ENCODE peak calls at places on chromosomes 6 and 20, in ten cellular contexts. F is heart left ventricle, W is endothelial cell of umbilical vein, T is esophagus squamous epithelium, K is breast epithelium, X is tibial nerve, M is prostate gland, O is uterus, P is transverse colon, I is A549. E is an unnamed sample.

GRCh38 chr6:106134906-106135634 is 48.9 kb downstream of the PRDM1 start:
- DNase-seq in O (no peak), X (no peak), W (no peak), P (peak), M (no peak), F (no peak), T (no peak), K (no peak), I (peak), E (no peak)

GRCh38 chr6:2434116-2434515 is 188.7 kb upstream of the GMDS start:
- DNase-seq in W (no peak), T (no peak), O (no peak), X (no peak), F (no peak), P (no peak), I (no peak), M (no peak), K (peak), E (no peak)

GRCh38 chr6:29745386-29745785 is 22.2 kb downstream of the HLA-F start:
- DNase-seq in O (no peak), T (no peak), X (no peak), I (no peak), F (no peak), P (no peak), K (no peak), M (no peak), W (no peak), E (no peak)

GRCh38 chr6:51472745-51473483 is 614.5 kb downstream of the PKHD1 start:
- DNase-seq in X (no peak), W (no peak), F (no peak), O (no peak), P (no peak), M (peak), T (no peak), I (no peak), K (no peak), E (no peak)

GRCh38 chr20:35791823-35792222 is 20.0 kb downstream of the PHF20 start:
- DNase-seq in X (no peak), W (no peak), F (no peak), I (no peak), O (no peak), M (no peak), P (no peak), T (no peak), K (no peak), E (no peak)

GRCh38 chr6:63813531-63813930 is 177.9 kb downstream of the PHF3 start:
- DNase-seq in K (no peak), F (no peak), O (no peak), M (no peak), X (no peak), I (no peak), T (no peak), P (no peak), W (no peak), E (no peak)

GRCh38 chr20:57598060-57598459 is 22.2 kb downstream of the ZBP1 start:
- DNase-seq in M (no peak), X (no peak), W (no peak), P (no peak), F (no peak), T (no peak), O (no peak), K (no peak), I (no peak), E (no peak)

GRCh38 chr20:39829713-39830112 is 859.3 kb downstream of the MAFB start:
- DNase-seq in P (no peak), I (no peak), T (no peak), W (no peak), K (no peak), M (no peak), O (no peak), F (no peak), X (no peak), E (peak)

GRCh38 chr6:143578054-143578453 is 66.5 kb upstream of the FUCA2 start:
- DNase-seq in I (no peak), T (no peak), K (no peak), O (no peak), P (no peak), F (no peak), W (no peak), M (no peak), X (no peak), E (no peak)

GRCh38 chr6:56657364-56657763 is 14.7 kb upstream of the DST start:
- DNase-seq in W (no peak), X (no peak), O (no peak), P (no peak), F (no peak), I (no peak), K (no peak), M (no peak), T (no peak), E (no peak)

GRCh38 chr6:43509984-43510826 is at the start of gene LRRC73:
- DNase-seq in T (peak), K (peak), P (peak), W (peak), X (peak), I (peak), O (peak), F (peak), M (peak), E (peak)

GRCh38 chr20:48635791-48636267 is 192.0 kb downstream of the PREX1 start:
- DNase-seq in I (peak), X (no peak), M (no peak), K (no peak), F (peak), O (no peak), T (no peak), W (peak), P (no peak), E (peak)

GRCh38 chr20:49989234-49990065 is 6.7 kb downstream of the SNAI1 start:
- DNase-seq in W (peak), O (peak), I (no peak), P (peak), M (no peak), F (peak), T (no peak), K (no peak), X (peak), E (no peak)

GRCh38 chr6:148251286-148251685 is 91.4 kb upstream of the SASH1 start:
- DNase-seq in W (peak), F (no peak), M (no peak), I (no peak), T (no peak), O (no peak), X (no peak), K (no peak), P (no peak), E (no peak)

GRCh38 chr6:31356946-31357466 is at the start of gene HLA-B:
- DNase-seq in O (peak), M (peak), F (peak), K (peak), X (peak), T (peak), W (peak), P (peak), I (peak), E (peak)

GRCh38 chr6:30670760-30671527 is 1.9 kb downstream of the DHX16 start:
- DNase-seq in W (no peak), K (no peak), I (no peak), O (no peak), P (no peak), F (no peak), T (no peak), M (no peak), X (no peak), E (no peak)

GRCh38 chr20:5070570-5070969 is 49.2 kb downstream of the PCNA start:
- DNase-seq in O (no peak), X (no peak), W (no peak), P (no peak), M (no peak), K (no peak), T (no peak), F (no peak), I (no peak), E (no peak)

DNA sequence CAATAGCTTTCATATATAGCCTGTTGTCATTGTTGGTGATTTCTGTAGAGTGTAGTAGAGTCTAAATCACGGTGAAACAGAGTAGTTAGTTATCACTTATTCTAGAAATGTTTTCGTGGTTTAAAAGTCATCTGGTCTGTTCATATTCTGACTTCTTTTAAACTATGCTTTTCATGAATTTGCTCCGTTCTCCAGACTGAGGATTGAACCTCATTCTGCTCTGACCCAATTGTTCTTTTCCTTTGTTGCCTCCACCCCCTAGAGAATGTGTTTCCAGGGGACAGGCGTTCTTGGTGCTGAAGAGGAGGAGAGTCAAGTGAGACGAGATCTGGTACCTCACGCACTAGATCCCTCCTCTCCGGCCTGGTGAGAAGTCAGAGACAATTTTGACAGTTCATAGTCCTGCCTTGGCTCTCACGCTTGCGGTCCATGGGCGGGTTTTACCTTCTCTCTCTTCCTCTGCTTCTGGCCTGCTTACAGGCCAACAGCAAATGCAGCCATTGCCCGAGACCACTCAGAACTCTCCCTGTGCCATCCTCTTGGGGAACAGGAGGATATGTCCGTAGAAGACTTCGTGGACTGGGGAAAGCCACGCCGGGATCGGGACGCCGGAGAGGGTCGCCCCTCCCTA is 609 bp upstream of the ZNF292 start:
- DNase-seq in F (no peak), X (no peak), W (no peak), O (no peak), P (no peak), M (no peak), T (no peak), K (no peak), I (peak), E (peak)
- TF ChIP-seq POLR2A in F (no peak), X (no peak), W (no peak), O (no peak), P (no peak), M (no peak), T (no peak), K (no peak), I (peak), E (peak)

DNA sequence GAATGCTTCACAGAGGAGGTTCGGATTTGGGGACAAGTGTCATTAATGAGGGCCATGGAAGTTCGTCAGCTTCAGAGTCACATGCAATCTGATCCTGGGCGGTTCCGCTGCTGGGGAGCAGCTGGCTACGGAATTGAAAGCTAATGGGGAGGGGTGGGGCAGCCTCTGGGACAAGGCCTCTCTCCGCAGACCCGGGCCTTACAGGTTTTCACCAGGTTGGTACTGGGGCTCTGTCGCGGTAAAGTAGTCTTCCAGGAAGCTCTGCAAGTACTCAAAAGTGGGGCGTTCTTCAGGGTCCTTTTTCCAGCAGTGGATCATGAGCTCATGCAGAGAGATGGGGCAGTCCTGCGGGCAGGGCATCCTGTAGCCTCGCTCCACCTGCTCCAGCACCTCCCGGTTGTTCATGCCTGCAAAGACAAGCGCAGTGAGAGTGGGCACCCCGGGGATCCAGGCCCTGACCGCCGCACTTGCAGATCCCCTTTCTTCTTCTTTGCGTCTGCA is 55.9 kb upstream of the TRAF3IP2 start:
- DNase-seq in F (no peak), T (no peak), P (peak), I (no peak), O (no peak), W (no peak), M (peak), K (no peak), X (no peak), E (no peak)
- TF ChIP-seq POLR2A in F (no peak), T (no peak), P (no peak), I (no peak), O (no peak), W (no peak), M (no peak), K (no peak), X (no peak), E (no peak)

GRCh38 chr6:16146527-16146955 is 17.7 kb downstream of the MYLIP start:
- DNase-seq in I (no peak), O (no peak), M (peak), P (no peak), W (peak), T (no peak), K (no peak), F (no peak), X (no peak), E (no peak)

GRCh38 chr6:16146028-16146427 is 17.1 kb downstream of the MYLIP start:
- DNase-seq in M (no peak), F (no peak), K (no peak), O (no peak), P (no peak), W (peak), X (no peak), T (no peak), I (no peak), E (no peak)

GRCh38 chr6:16150098-16150497 is 21.2 kb downstream of the MYLIP start:
- DNase-seq in M (no peak), W (no peak), F (no peak), P (no peak), O (no peak), T (no peak), I (no peak), X (no peak), K (no peak), E (no peak)

GRCh38 chr6:16148498-16148897 is 19.6 kb downstream of the MYLIP start:
- DNase-seq in K (no peak), O (no peak), W (no peak), M (no peak), T (no peak), F (no peak), I (no peak), P (peak), X (no peak), E (no peak)

DNA sequence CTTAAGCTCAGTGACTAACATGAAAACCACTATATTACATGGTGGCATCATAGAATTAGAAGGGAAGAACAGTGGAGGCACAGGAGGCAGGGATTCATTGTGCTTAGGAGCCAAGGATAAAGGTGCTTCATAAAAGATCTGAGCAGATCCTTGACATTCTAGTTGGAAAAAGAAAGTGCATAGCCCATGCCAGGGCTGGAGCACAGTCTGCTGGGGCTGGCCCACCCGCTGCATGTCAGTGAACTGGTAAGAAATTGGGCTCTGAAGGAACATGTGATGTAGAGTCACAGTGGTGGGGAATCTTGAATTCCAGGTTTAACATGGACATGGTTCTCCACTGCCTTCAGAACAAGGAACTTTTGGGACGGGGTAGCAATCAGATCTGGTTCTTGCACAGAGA is 20.4 kb downstream of the MYLIP start:
- DNase-seq in I (no peak), P (no peak), X (no peak), W (no peak), T (no peak), O (no peak), M (no peak), K (no peak), F (no peak), E (no peak)
- TF ChIP-seq POLR2A in I (no peak), P (no peak), X (no peak), W (no peak), T (no peak), O (no peak), M (no peak), K (no peak), F (no peak), E (no peak)

DNA sequence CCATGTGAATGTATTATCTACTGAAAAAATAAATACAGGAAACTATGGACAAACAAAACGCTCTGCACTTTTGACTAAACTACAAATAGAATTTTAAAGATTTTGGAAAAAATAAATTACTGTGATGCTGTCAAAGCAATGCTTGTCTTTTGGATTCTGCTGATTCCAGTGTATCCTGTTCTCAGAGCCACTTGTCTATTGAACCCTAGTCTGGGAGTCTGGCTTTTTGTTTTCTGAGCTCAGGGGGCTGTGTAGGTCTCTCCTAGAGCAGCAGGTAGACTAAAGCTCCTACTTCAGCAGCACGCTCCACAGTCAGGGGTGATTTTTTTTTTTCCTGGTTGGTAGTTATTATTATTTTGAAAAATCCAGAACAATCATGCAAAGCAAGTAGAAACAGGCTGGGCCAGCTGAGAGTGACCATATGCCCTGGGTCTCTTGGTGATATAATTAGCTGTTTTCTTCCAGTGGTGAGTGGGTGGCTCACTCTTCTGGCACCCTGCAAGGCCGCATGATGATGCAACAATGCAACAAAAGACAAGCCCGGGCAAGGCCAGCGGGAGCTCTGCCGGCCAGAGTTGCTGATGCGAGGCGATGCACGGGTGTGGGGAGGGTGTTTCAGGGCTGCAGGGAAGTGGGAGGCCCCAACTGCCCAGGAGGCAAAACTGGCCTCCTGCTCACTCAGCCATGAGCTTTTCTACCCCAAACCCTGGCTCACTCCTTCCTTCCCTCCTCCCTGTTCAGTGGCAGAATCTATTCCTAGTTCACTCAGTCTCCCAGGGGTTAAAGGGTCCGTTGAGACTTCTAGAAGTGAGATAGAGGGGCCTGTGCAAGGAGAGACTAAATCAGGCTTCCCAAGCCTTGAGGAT is 11.6 kb upstream of the CDKN1A start:
- DNase-seq in I (no peak), W (peak), P (peak), K (peak), T (no peak), M (peak), O (peak), X (peak), F (peak), E (peak)
- TF ChIP-seq POLR2A in I (no peak), W (no peak), P (no peak), K (no peak), T (no peak), M (peak), O (no peak), X (no peak), F (no peak), E (peak)

GRCh38 chr6:37399795-37400490 is 33.1 kb upstream of the CMTR1 start:
- DNase-seq in K (no peak), O (no peak), W (no peak), M (no peak), F (no peak), X (no peak), I (no peak), T (no peak), P (no peak), E (no peak)
- TF ChIP-seq POLR2A in K (no peak), O (no peak), W (no peak), M (no peak), F (no peak), X (no peak), I (no peak), T (no peak), P (no peak), E (no peak)

GRCh38 chr20:23884771-23885162 is 5.2 kb upstream of the CST5 start:
- DNase-seq in K (no peak), I (no peak), F (no peak), P (no peak), M (no peak), W (no peak), O (no peak), T (no peak), X (no peak), E (no peak)
- TF ChIP-seq POLR2A in K (no peak), I (no peak), F (no peak), P (no peak), M (no peak), W (no peak), O (no peak), T (no peak), X (no peak), E (no peak)

DNA sequence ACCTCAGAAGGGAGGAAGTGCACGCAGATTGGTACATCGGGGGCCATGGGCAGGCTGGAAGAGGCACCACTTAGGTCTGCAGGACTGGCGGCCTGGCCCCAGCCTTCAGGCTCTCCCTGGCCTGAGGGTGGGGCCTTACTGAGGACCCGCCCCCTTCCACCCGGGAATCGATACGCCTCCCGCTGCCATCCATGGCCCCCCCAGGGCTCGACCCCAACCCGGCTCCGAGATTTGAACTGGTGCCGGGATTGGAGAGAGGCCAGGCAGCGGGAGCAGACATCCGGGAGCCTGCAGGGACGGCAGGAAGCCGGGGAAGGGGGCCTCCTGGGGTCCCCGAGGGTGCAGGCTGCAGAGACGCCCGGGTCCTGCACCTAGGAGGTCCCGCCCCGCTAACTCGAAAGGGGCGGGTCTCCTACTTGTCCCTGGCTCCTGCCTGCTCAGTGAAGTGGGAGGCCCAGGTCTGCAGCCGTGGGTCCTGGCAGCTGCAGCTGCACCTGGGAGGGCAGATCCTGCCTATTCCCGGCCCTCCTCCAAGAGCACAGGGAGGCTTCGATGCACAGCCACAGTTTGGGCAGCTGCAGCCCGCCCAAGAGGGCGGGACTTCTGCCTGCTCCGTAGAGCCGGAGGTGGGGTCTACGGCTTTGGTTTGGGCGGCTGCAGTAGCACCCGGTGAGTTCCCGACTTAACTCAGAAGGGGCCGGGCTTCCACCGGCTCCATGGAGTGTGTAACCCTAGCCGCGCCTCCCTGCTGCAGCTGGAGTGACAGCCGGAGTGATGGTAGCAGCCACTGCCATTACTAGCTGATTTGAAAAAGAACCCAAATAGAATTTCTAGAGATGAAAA is 35.2 kb upstream of the TBC1D22B start:
- DNase-seq in T (no peak), P (peak), X (no peak), O (peak), I (peak), W (peak), F (peak), M (peak), K (peak), E (peak)
- TF ChIP-seq POLR2A in T (no peak), P (no peak), X (no peak), O (no peak), I (peak), W (no peak), F (no peak), M (peak), K (no peak), E (no peak)

DNA sequence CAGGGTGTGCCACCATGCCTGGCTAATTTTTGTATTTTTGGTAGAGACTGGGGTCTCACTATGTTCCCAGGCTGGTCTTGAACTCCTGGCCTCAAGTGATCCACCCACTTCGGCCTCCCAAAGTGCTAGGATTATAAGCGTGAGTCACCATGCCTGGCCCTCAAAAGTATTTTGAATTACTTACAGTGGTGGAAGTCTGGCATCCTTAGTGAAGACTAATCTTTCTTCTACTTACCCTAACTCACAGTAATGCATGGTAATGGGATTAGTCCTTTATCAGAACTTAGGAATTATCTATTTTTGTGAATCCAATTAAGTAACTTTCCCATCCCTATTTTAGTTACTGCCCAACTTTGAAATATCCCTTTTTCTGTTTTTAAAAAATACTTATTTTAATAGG is 3.9 kb downstream of the RWDD1 start:
- DNase-seq in W (no peak), X (no peak), K (no peak), F (no peak), I (no peak), M (no peak), T (no peak), O (no peak), P (no peak), E (no peak)
- TF ChIP-seq POLR2A in W (no peak), X (no peak), K (no peak), F (no peak), I (no peak), M (no peak), T (no peak), O (no peak), P (no peak), E (no peak)